ENCODE peak calls at places on chromosomes 11 and 22, in five cellular contexts. X is neural crest cell; W is GM04504; B is epithelial cell of esophagus; N is CD4-positive, alpha-beta memory T cell. C is an unnamed sample.

GRCh38 chr11:70662691-70663098 is 264.4 kb downstream of the CTTN start:
- DNase-seq in W (no peak), B (no peak), N (no peak), X (peak; percentile 22), C (no peak)

GRCh38 chr11:124876818-124877630 is 11.8 kb downstream of the ROBO3 start:
- DNase-seq in W (no peak), X (no peak), N (no peak), B (no peak), C (no peak)

GRCh38 chr11:69018924-69019323 is 5.9 kb upstream of the MRGPRF start:
- DNase-seq in W (peak; percentile 74), N (no peak), B (no peak), X (no peak), C (no peak)

GRCh38 chr11:110710520-110711381 is 1.5 kb downstream of the ARHGAP20 start:
- DNase-seq in N (no peak), W (no peak), B (peak; percentile 37), X (peak; percentile 12), C (no peak)

GRCh38 chr11:75279273-75279672 is 38.7 kb downstream of the TPBGL start:
- DNase-seq in W (no peak), N (no peak), X (no peak), B (no peak), C (no peak)

GRCh38 chr22:37817705-37818311 is 5.4 kb upstream of the GALR3 start:
- DNase-seq in N (peak; percentile 77), B (peak; percentile 72), W (no peak), X (peak; percentile 96), C (no peak)

GRCh38 chr11:132168326-132168725 is 797.9 kb downstream of the NTM start:
- DNase-seq in B (no peak), X (no peak), W (no peak), N (no peak), C (no peak)

GRCh38 chr22:17243524-17243923 is 24.3 kb upstream of the ADA2 start:
- DNase-seq in B (peak; percentile 33), W (no peak), N (no peak), X (no peak), C (no peak)

GRCh38 chr11:13955971-13956421 is 6.5 kb upstream of the SPON1 start:
- DNase-seq in B (peak; percentile 74), W (no peak), N (peak; percentile 64), X (peak; percentile 50), C (no peak)

GRCh38 chr11:64787526-64788320 is 9.4 kb upstream of the SF1 start:
- DNase-seq in B (peak; percentile 64), X (peak; percentile 65), W (no peak), N (peak; percentile 59), C (no peak)

GRCh38 chr11:69962152-69962551 is 116.0 kb upstream of the ANO1 start:
- DNase-seq in B (peak; percentile 80), W (no peak), N (no peak), X (no peak), C (no peak)

GRCh38 chr22:17788023-17788330 is 13.7 kb upstream of the BID start:
- DNase-seq in N (no peak), B (no peak), W (no peak), X (no peak), C (no peak)

GRCh38 chr22:41513391-41513790 is 30.9 kb downstream of the POLR3H start:
- DNase-seq in X (no peak), N (no peak), W (no peak), B (no peak), C (no peak)

GRCh38 chr11:48109046-48109666 is 107.5 kb upstream of the OR4B1 start:
- DNase-seq in W (no peak), N (peak; percentile 33), X (no peak), B (peak; percentile 45), C (no peak)

GRCh38 chr22:49754674-49755590 is 72.7 kb downstream of the BRD1 start:
- DNase-seq in B (no peak), X (no peak), W (no peak), N (no peak), C (no peak)

GRCh38 chr11:64727131-64727530 is 4.1 kb upstream of the NRXN2 start:
- DNase-seq in B (no peak), X (no peak), W (no peak), N (no peak), C (no peak)

GRCh38 chr11:77039491-77040400 is 5.5 kb downstream of the B3GNT6 start:
- DNase-seq in N (no peak), W (no peak), X (peak; percentile 57), B (peak; percentile 42), C (no peak)

GRCh38 chr22:31160328-31160978 is 471 bp downstream of the RNF185 start:
- DNase-seq in B (peak; percentile 32), X (no peak), N (no peak), W (no peak), C (no peak)

GRCh38 chr22:46578251-46578823 is 40.9 kb upstream of the CELSR1 start:
- DNase-seq in W (no peak), N (no peak), X (no peak), B (no peak), C (no peak)

GRCh38 chr11:74055938-74056337 is 47.1 kb upstream of the UCP3 start:
- DNase-seq in B (peak; percentile 72), X (no peak), W (no peak), N (no peak), C (no peak)

GRCh38 chr11:65918211-65919150 is at the start of gene C11orf68:
- DNase-seq in N (no peak), B (peak; percentile 60), X (no peak), W (no peak), C (no peak)

GRCh38 chr11:70583781-70584218 is 185.5 kb downstream of the CTTN start:
- DNase-seq in B (no peak), N (no peak), X (no peak), W (no peak), C (no peak)

GRCh38 chr11:78099671-78100070 is 20.0 kb upstream of the NDUFC2 start:
- DNase-seq in B (no peak), W (no peak), N (no peak), X (no peak), C (no peak)

GRCh38 chr11:62805991-62806441 is 776 bp upstream of the NXF1 start:
- DNase-seq in W (no peak), X (no peak), B (peak; percentile 54), N (no peak), C (no peak)

GRCh38 chr11:77658213-77659013 is 20.8 kb upstream of the CLNS1A start:
- DNase-seq in N (no peak), W (no peak), X (no peak), B (no peak), C (no peak)

GRCh38 chr22:45911601-45912271 is 65.2 kb downstream of the WNT7B start:
- DNase-seq in N (no peak), W (peak; percentile 25), B (peak; percentile 88), X (no peak), C (no peak)

GRCh38 chr11:128244896-128245295 is 342.5 kb downstream of the ETS1 start:
- DNase-seq in X (no peak), N (no peak), B (peak; percentile 41), W (no peak), C (no peak)

GRCh38 chr11:20162340-20162739 is 2.1 kb upstream of the DBX1 start:
- DNase-seq in X (no peak), N (no peak), B (no peak), W (no peak), C (no peak)

GRCh38 chr11:73189723-73190556 is 28.1 kb upstream of the P2RY2 start:
- DNase-seq in W (no peak), X (no peak), B (no peak), N (no peak), C (no peak)